ENCODE peak calls at places on chromosome 22, in eight cellular contexts. G, S, U, Y, F, W, J and M are unnamed samples.

GRCh38 chr22:42364641-42365336 is 67.4 kb downstream of the NFAM1 start:
- DNase-seq in U (no peak), G (no peak), F (no peak), S (peak; percentile 40), W (peak; percentile 54), J (no peak), Y (no peak), M (no peak)

GRCh38 chr22:43723816-43724215 is 88.3 kb downstream of the EFCAB6 start:
- DNase-seq in F (no peak), J (peak; percentile 14), S (peak; percentile 3), U (no peak), G (no peak), Y (no peak), W (no peak), M (no peak)

GRCh38 chr22:33109532-33110148 is 51.5 kb upstream of the SYN3 start:
- DNase-seq in U (no peak), G (no peak), J (peak; percentile 10), F (no peak), Y (no peak), W (no peak), S (no peak), M (no peak)

GRCh38 chr22:31346733-31347250 is 646 bp upstream of the PATZ1 start:
- DNase-seq in Y (peak; percentile 76), G (peak; percentile 52), W (peak; percentile 56), S (peak; percentile 50), J (no peak), U (peak; percentile 37), F (no peak), M (peak; percentile 30)

GRCh38 chr22:32480238-32480637 is 5.6 kb downstream of the FBXO7 start:
- DNase-seq in F (no peak), J (no peak), Y (no peak), G (no peak), W (no peak), S (no peak), U (no peak), M (no peak)

GRCh38 chr22:36926309-36926708 is 12.9 kb downstream of the CSF2RB start:
- DNase-seq in G (no peak), F (no peak), Y (no peak), J (no peak), W (no peak), S (no peak), U (no peak), M (no peak)

GRCh38 chr22:45678961-45679912 is 7.6 kb downstream of the ATXN10 start:
- DNase-seq in U (peak; percentile 10), S (peak; percentile 79), G (no peak), Y (no peak), J (peak; percentile 61), F (no peak), W (no peak), M (no peak)

GRCh38 chr22:28029962-28030361 is 110.9 kb upstream of the PITPNB start:
- DNase-seq in S (no peak), W (no peak), J (no peak), G (no peak), F (no peak), U (no peak), Y (no peak), M (peak; percentile 75)

GRCh38 chr22:28429711-28430110 is 249.9 kb downstream of the TTC28 start:
- DNase-seq in W (no peak), F (no peak), G (no peak), S (peak; percentile 66), J (no peak), Y (no peak), U (no peak), M (no peak)

GRCh38 chr22:37425800-37426531 is 1.3 kb downstream of the ELFN2 start:
- DNase-seq in W (no peak), J (peak; percentile 62), Y (no peak), U (no peak), S (no peak), G (no peak), F (no peak), M (no peak)

GRCh38 chr22:32422062-32422461 is 10.0 kb upstream of the RTCB start:
- DNase-seq in W (no peak), Y (no peak), G (no peak), U (no peak), S (no peak), F (no peak), J (no peak), M (no peak)

GRCh38 chr22:19943665-19944026 is 2.0 kb upstream of the TXNRD2 start:
- DNase-seq in G (no peak), U (no peak), Y (no peak), J (peak; percentile 68), S (peak; percentile 93), F (no peak), W (no peak), M (no peak)

GRCh38 chr22:24088796-24089195 is 77.7 kb downstream of the CABIN1 start:
- DNase-seq in F (no peak), W (no peak), J (no peak), S (peak; percentile 70), Y (no peak), U (no peak), G (no peak), M (peak; percentile 48)

GRCh38 chr22:37391702-37392101 is 35.6 kb downstream of the ELFN2 start:
- DNase-seq in S (no peak), W (no peak), J (no peak), G (no peak), U (no peak), Y (no peak), F (no peak), M (no peak)

GRCh38 chr22:39927544-39927943 is 26.7 kb downstream of the GRAP2 start:
- DNase-seq in Y (no peak), W (no peak), F (no peak), G (no peak), J (no peak), U (no peak), S (no peak), M (no peak)

GRCh38 chr22:46361861-46362220 is 26.3 kb downstream of the TRMU start:
- DNase-seq in F (no peak), Y (no peak), G (no peak), U (no peak), J (no peak), W (no peak), S (no peak), M (no peak)